ENCODE peak calls at places on chromosomes 3 and 15, in ten cellular contexts. U, F, X, S, Y, L, N, M, D and T are unnamed samples.

GRCh38 chr3:133595341-133595740 is 21.9 kb downstream of the CDV3 start:
- DNase-seq in L (no peak), F (no peak), S (no peak), M (no peak), N (no peak), X (peak; percentile 35), U (no peak), Y (no peak), D (no peak), T (no peak)

GRCh38 chr15:31098953-31099740 is 2.4 kb downstream of the TRPM1 start:
- DNase-seq in S (no peak), U (no peak), D (no peak), X (peak; percentile 5), M (no peak), F (no peak), Y (no peak), L (no peak), N (no peak), T (no peak)

GRCh38 chr3:30492581-30493192 is 113.7 kb upstream of the TGFBR2 start:
- DNase-seq in N (no peak), D (no peak), X (peak; percentile 60), F (no peak), M (no peak), L (no peak), S (no peak), U (no peak), Y (no peak), T (no peak)

GRCh38 chr15:81386947-81387346 is 12.9 kb upstream of the TMC3 start:
- DNase-seq in Y (no peak), X (no peak), M (no peak), U (no peak), L (no peak), D (no peak), S (no peak), N (no peak), F (no peak), T (no peak)

GRCh38 chr3:148755570-148755969 is 57.9 kb downstream of the AGTR1 start:
- DNase-seq in F (no peak), S (no peak), N (no peak), U (no peak), Y (no peak), X (no peak), D (no peak), L (no peak), M (no peak), T (no peak)

GRCh38 chr3:105538483-105538882 is 171.8 kb downstream of the ALCAM start:
- DNase-seq in N (no peak), X (no peak), F (no peak), U (no peak), D (no peak), Y (no peak), L (no peak), S (no peak), M (no peak), T (no peak)

GRCh38 chr15:101122266-101122665 is 129.6 kb downstream of the CHSY1 start:
- DNase-seq in L (no peak), Y (no peak), X (no peak), S (no peak), N (no peak), D (no peak), F (peak; percentile 0), U (no peak), M (no peak), T (no peak)

GRCh38 chr15:62063851-62064635 is 2.7 kb upstream of the C2CD4A start:
- DNase-seq in D (no peak), S (no peak), U (no peak), X (peak; percentile 47), L (no peak), F (no peak), N (no peak), Y (no peak), M (no peak), T (no peak)

GRCh38 chr3:181210275-181210674 is 220.7 kb upstream of the DNAJC19 start:
- DNase-seq in D (no peak), U (no peak), Y (no peak), X (peak; percentile 57), N (peak; percentile 32), S (no peak), M (no peak), L (no peak), F (no peak), T (no peak)

GRCh38 chr15:64949383-64950141 is 37.9 kb downstream of the ANKDD1A start:
- DNase-seq in F (no peak), D (no peak), L (no peak), N (no peak), Y (no peak), M (no peak), X (no peak), S (no peak), U (no peak), T (no peak)

GRCh38 chr3:18288243-18288642 is 136.9 kb downstream of the SATB1 start:
- DNase-seq in U (no peak), D (no peak), S (no peak), L (no peak), Y (no peak), X (no peak), F (no peak), N (no peak), M (no peak), T (no peak)

DNA sequence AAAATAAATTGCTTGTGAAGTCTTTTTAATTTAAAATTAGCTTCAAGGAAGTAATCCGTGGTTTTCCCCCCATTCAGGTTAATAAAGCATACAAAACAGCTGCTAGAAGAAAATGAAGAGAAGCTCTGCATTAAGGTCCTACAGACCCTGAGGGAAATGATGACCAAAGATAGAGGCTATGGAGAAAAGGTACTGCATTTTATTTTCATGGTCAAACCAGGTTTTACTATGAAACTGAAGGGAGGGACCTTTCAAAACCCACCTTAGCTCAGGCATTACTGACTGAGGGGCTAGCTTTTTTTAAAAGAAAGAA is 218.5 kb downstream of the ITPR1 start:
- DNase-seq in L (no peak), U (no peak), D (no peak), M (no peak), N (peak; percentile 40), F (no peak), S (no peak), Y (no peak), X (no peak), T (no peak)
- H3K4me3 ChIP-seq in L (no peak overlapping the region), U (no peak overlapping the region), D (no peak overlapping the region), M (no peak overlapping the region), N (no peak overlapping the region), F (no peak overlapping the region), S (no peak overlapping the region), Y (no peak overlapping the region), X (no peak overlapping the region), T (no peak overlapping the region)

GRCh38 chr3:97971679-97972567 is at the start of gene RIOX2:
- DNase-seq in X (peak; percentile 53), Y (peak; percentile 60), D (peak; percentile 84), M (no peak), L (peak; percentile 79), F (peak; percentile 85), U (peak; percentile 57), S (peak; percentile 69), N (peak; percentile 66), T (peak; percentile 86)

GRCh38 chr3:97974996-97975395 is 2.8 kb upstream of the RIOX2 start:
- DNase-seq in M (no peak), N (no peak), X (no peak), Y (no peak), F (no peak), L (no peak), S (no peak), U (no peak), D (no peak), T (no peak)

GRCh38 chr3:97970929-97971460 is 1.2 kb downstream of the RIOX2 start:
- DNase-seq in S (no peak), M (no peak), N (no peak), F (no peak), D (no peak), Y (no peak), U (no peak), L (no peak), X (no peak), T (no peak)

GRCh38 chr3:97975466-97975865 is 3.2 kb upstream of the RIOX2 start:
- DNase-seq in M (no peak), U (no peak), N (no peak), S (no peak), D (no peak), Y (no peak), F (no peak), L (no peak), X (no peak), T (no peak)

GRCh38 chr3:97972976-97973375 is 745 bp upstream of the RIOX2 start:
- DNase-seq in S (no peak), Y (no peak), M (no peak), N (no peak), U (no peak), X (no peak), D (no peak), F (no peak), L (no peak), T (no peak)
- H3K4me3 ChIP-seq in S (peak overlapping the region; percentile 44), Y (no peak overlapping the region), M (peak overlapping the region; percentile 68), N (no peak overlapping the region), U (no peak overlapping the region), X (peak overlapping the region; percentile 75), D (peak overlapping the region; percentile 86), F (no peak overlapping the region), L (peak overlapping the region; percentile 27), T (peak overlapping the region; percentile 87)

GRCh38 chr3:16883057-16883725 is 1.6 kb upstream of the PLCL2 start:
- DNase-seq in F (no peak), N (peak; percentile 78), M (peak; percentile 14), L (no peak), Y (peak; percentile 23), X (peak; percentile 86), U (no peak), S (no peak), D (no peak), T (no peak)
- H3K4me3 ChIP-seq in F (no peak overlapping the region), N (no peak overlapping the region), M (peak overlapping the region; percentile 4), L (no peak overlapping the region), Y (no peak overlapping the region), X (no peak overlapping the region), U (no peak overlapping the region), S (no peak overlapping the region), D (no peak overlapping the region), T (no peak overlapping the region)

GRCh38 chr3:50260027-50260941 is 8.7 kb upstream of the SEMA3B start:
- DNase-seq in S (peak; percentile 81), U (peak; percentile 91), N (peak; percentile 91), L (peak; percentile 76), D (peak; percentile 96), M (no peak), Y (peak; percentile 95), F (peak; percentile 88), X (peak; percentile 85), T (peak; percentile 89)

GRCh38 chr3:50261505-50261904 is 7.4 kb upstream of the SEMA3B start:
- DNase-seq in Y (no peak), D (no peak), U (no peak), X (no peak), S (no peak), L (no peak), N (no peak), M (no peak), F (no peak), T (no peak)

GRCh38 chr3:50259432-50260026 is 9.4 kb upstream of the SEMA3B start:
- DNase-seq in N (no peak), F (no peak), Y (no peak), U (no peak), M (no peak), X (no peak), S (no peak), D (no peak), L (no peak), T (no peak)

GRCh38 chr3:50262778-50263177 is 6.2 kb upstream of the SEMA3B start:
- DNase-seq in Y (no peak), M (no peak), S (no peak), N (no peak), X (no peak), D (no peak), U (no peak), F (no peak), L (no peak), T (no peak)

GRCh38 chr3:50260942-50261441 is 8.0 kb upstream of the SEMA3B start:
- DNase-seq in X (no peak), L (no peak), M (no peak), U (no peak), Y (no peak), N (no peak), D (no peak), F (no peak), S (no peak), T (no peak)
- H3K4me3 ChIP-seq in X (peak overlapping the region; percentile 64), L (no peak overlapping the region), M (peak overlapping the region; percentile 57), U (peak overlapping the region; percentile 69), Y (peak overlapping the region; percentile 51), N (peak overlapping the region; percentile 41), D (no peak overlapping the region), F (no peak overlapping the region), S (no peak overlapping the region), T (no peak overlapping the region)